ENCODE peak calls at places on chromosome 9, in five cellular contexts. W is caudate nucleus; N is CD4-positive, alpha-beta memory T cell; E is CD4-positive, CD25-positive, alpha-beta regulatory T cell; B is body of pancreas. G is an unnamed sample.
A peak's percentile ranks its signal among the peaks of the same experiment; 100 is the strongest.

GRCh38 chr9:86487222-86487841 is 133.1 kb upstream of the TUT7 start:
- DNase-seq in W (no peak), N (peak; percentile 4), B (no peak), E (no peak), G (no peak)

GRCh38 chr9:4796988-4797956 is 4.5 kb downstream of the RCL1 start:
- DNase-seq in N (no peak), E (no peak), B (no peak), W (no peak), G (no peak)

GRCh38 chr9:99134893-99135341 is 30.0 kb downstream of the TGFBR1 start:
- DNase-seq in N (peak; percentile 26), E (no peak), W (no peak), B (no peak), G (no peak)

GRCh38 chr9:72349240-72349639 is 15.8 kb downstream of the ZFAND5 start:
- DNase-seq in E (no peak), W (no peak), N (no peak), B (no peak), G (no peak)

GRCh38 chr9:121483049-121483448 is 16.6 kb downstream of the GGTA1 start:
- DNase-seq in B (no peak), N (no peak), E (no peak), W (no peak), G (no peak)

GRCh38 chr9:4196886-4197285 is 103.0 kb downstream of the GLIS3 start:
- DNase-seq in E (no peak), W (no peak), B (no peak), N (no peak), G (no peak)

GRCh38 chr9:396397-396796 is 181.7 kb downstream of the DOCK8 start:
- DNase-seq in B (no peak), N (no peak), W (no peak), E (no peak), G (no peak)

GRCh38 chr9:76302947-76303550 is 91.2 kb downstream of the RFK start:
- DNase-seq in B (peak; percentile 35), W (no peak), E (no peak), N (peak; percentile 48), G (no peak)

GRCh38 chr9:109110326-109111014 is 9.3 kb downstream of the TMEM245 start:
- DNase-seq in E (peak; percentile 18), W (no peak), N (peak; percentile 52), B (no peak), G (no peak)

GRCh38 chr9:74940600-74940999 is 12.1 kb downstream of the C9orf40 start:
- DNase-seq in N (no peak), W (no peak), E (no peak), B (peak; percentile 15), G (no peak)

GRCh38 chr9:130268521-130269131 is 3.1 kb downstream of the HMCN2 start:
- DNase-seq in W (no peak), B (no peak), N (no peak), E (no peak), G (no peak)

GRCh38 chr9:89749500-89750116 is 144.8 kb downstream of the GADD45G start:
- DNase-seq in E (no peak), B (no peak), N (no peak), W (no peak), G (no peak)

GRCh38 chr9:18437315-18438200 is 36.4 kb upstream of the ADAMTSL1 start:
- DNase-seq in N (no peak), E (no peak), W (no peak), B (peak; percentile 33), G (no peak)

GRCh38 chr9:12861035-12861434 is 86.2 kb downstream of the LURAP1L start:
- DNase-seq in W (no peak), E (no peak), B (peak; percentile 38), N (no peak), G (no peak)

GRCh38 chr9:91991621-91992435 is 41.8 kb upstream of the ROR2 start:
- DNase-seq in N (no peak), B (no peak), E (no peak), W (no peak), G (no peak)

GRCh38 chr9:69768716-69769115 is 8.9 kb upstream of the PTAR1 start:
- DNase-seq in E (no peak), B (no peak), N (no peak), W (no peak), G (no peak)

GRCh38 chr9:115006660-115007059 is 76.3 kb upstream of the TNFSF8 start:
- DNase-seq in E (no peak), N (no peak), B (no peak), W (no peak), G (no peak)

GRCh38 chr9:113482991-113483675 is 19.6 kb downstream of the RGS3 start:
- DNase-seq in W (no peak), B (no peak), N (no peak), E (no peak), G (no peak)

DNA sequence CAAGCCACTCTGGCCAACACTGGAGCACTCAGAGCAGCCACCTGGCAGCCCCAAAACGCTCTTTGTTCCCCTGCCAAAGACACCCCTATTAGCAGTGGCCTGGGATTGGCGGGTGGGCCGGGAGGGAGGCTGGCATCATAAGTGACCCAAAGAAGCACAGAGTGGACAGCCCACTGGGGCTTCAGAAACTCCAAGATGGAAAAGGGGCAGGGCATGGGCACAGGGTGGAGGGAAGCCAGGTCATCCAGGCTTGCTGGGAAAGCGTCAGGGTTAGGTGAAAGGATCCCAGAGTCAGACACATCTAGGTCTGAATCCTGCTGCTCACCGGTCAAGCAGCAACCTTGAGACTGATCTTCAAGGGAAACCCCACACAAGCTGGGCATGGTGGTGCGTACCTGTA is 14.8 kb downstream of the EEIG1 start:
- DNase-seq in E (no peak), W (no peak), B (no peak), N (no peak), G (no peak)
- H3K27ac ChIP-seq in E (peak overlapping the region; percentile 91), W (peak overlapping the region; percentile 98), B (peak overlapping the region; percentile 93), N (peak overlapping the region; percentile 78), G (peak overlapping the region; percentile 27)

GRCh38 chr9:133979921-133980863 is 11.9 kb downstream of the VAV2 start:
- DNase-seq in W (no peak), B (peak; percentile 86), N (no peak), E (no peak), G (no peak)
- H3K27ac ChIP-seq in W (no peak overlapping the region), B (peak overlapping the region; percentile 87), N (no peak overlapping the region), E (no peak overlapping the region), G (no peak overlapping the region)

DNA sequence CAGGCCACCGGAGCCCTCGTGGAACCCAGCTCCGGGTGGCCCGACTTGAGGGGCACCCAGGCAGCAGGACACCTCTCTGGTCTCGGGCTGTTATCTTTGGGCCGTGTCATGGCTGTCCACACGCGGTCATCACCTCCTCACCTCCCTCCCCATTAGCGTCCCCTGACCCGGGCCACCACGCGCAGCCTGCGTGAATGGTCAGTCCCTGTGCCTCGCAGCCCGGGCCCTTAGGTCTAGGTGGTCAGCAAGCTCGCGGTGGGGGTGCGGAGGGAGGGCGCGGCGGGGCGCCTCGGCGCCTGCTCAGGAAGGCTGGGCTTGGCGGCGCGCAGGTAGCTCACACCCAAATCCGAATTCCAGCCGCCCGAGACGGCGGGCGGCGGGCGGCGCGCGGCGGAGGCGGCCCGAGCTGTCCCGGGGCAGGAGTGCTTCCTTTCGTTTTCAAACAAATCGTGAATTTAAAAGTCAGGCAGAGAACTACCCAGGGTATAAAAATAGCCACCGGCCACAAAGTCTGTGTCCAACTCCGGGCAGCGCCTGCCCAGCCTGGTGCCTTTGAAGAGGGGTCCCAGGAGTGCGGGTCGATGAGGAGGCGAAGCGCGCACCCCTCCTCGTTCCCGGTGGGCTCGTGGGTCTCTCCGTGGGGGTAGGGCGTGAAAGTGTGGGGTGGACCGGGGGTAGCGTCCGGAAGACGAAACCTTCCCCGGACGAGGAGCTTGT is 1.0 kb upstream of the RXRA start:
- DNase-seq in E (no peak), B (peak; percentile 61), W (no peak), N (peak; percentile 33), G (no peak)
- H3K27ac ChIP-seq in E (peak overlapping the region; percentile 14), B (peak overlapping the region; percentile 91), W (peak overlapping the region; percentile 94), N (peak overlapping the region; percentile 45), G (peak overlapping the region; percentile 59)

GRCh38 chr9:108052431-108053080 is 563.0 kb upstream of the KLF4 start:
- DNase-seq in W (no peak), B (no peak), E (no peak), N (no peak), G (no peak)
- H3K27ac ChIP-seq in W (no peak overlapping the region), B (no peak overlapping the region), E (no peak overlapping the region), N (no peak overlapping the region), G (no peak overlapping the region)

GRCh38 chr9:136416914-136417313 is 6.5 kb downstream of the PMPCA start:
- DNase-seq in W (no peak), N (no peak), B (no peak), E (no peak), G (no peak)
- H3K27ac ChIP-seq in W (no peak overlapping the region), N (no peak overlapping the region), B (no peak overlapping the region), E (no peak overlapping the region), G (no peak overlapping the region)

GRCh38 chr9:20361656-20362570 is 260.4 kb downstream of the MLLT3 start:
- DNase-seq in W (no peak), B (no peak), N (no peak), E (no peak), G (no peak)
- H3K27ac ChIP-seq in W (no peak overlapping the region), B (no peak overlapping the region), N (no peak overlapping the region), E (peak overlapping the region; percentile 59), G (no peak overlapping the region)

GRCh38 chr9:98120476-98120875 is 1.5 kb upstream of the TRIM14 start:
- DNase-seq in B (no peak), N (no peak), W (no peak), E (no peak), G (no peak)

GRCh38 chr9:98124637-98125426 is 5.8 kb upstream of the TRIM14 start:
- DNase-seq in E (no peak), W (no peak), N (no peak), B (no peak), G (no peak)

GRCh38 chr9:98117984-98118639 is 910 bp downstream of the TRIM14 start:
- DNase-seq in E (peak; percentile 27), N (peak; percentile 59), W (no peak), B (peak; percentile 60), G (peak; percentile 66)

GRCh38 chr9:98121096-98121495 is 2.1 kb upstream of the TRIM14 start:
- DNase-seq in W (no peak), B (no peak), E (no peak), N (peak; percentile 26), G (no peak)

GRCh38 chr9:98118640-98119601 is at the start of gene TRIM14:
- DNase-seq in B (peak; percentile 63), W (peak; percentile 17), E (peak; percentile 62), N (peak; percentile 35), G (peak; percentile 73)
- H3K27ac ChIP-seq in B (peak within 1 kb of the TSS; percentile 39), W (peak within 1 kb of the TSS; percentile 48), E (peak within 1 kb of the TSS; percentile 91), N (peak within 1 kb of the TSS; percentile 92), G (peak within 1 kb of the TSS; percentile 59)

GRCh38 chr9:36190388-36191289 is at the start of gene CLTA:
- DNase-seq in N (peak; percentile 95), E (peak; percentile 95), B (peak; percentile 97), W (peak; percentile 98), G (peak; percentile 96)

GRCh38 chr9:36192196-36192595 is 1.5 kb downstream of the CLTA start:
- DNase-seq in B (no peak), E (no peak), N (no peak), W (no peak), G (no peak)

GRCh38 chr9:36191290-36191645 is 547 bp downstream of the CLTA start:
- DNase-seq in B (peak; percentile 36), E (peak; percentile 30), W (no peak), N (peak; percentile 37), G (peak; percentile 40)

GRCh38 chr9:36193049-36193448 is 2.3 kb downstream of the CLTA start:
- DNase-seq in W (no peak), N (no peak), E (no peak), B (no peak), G (no peak)

DNA sequence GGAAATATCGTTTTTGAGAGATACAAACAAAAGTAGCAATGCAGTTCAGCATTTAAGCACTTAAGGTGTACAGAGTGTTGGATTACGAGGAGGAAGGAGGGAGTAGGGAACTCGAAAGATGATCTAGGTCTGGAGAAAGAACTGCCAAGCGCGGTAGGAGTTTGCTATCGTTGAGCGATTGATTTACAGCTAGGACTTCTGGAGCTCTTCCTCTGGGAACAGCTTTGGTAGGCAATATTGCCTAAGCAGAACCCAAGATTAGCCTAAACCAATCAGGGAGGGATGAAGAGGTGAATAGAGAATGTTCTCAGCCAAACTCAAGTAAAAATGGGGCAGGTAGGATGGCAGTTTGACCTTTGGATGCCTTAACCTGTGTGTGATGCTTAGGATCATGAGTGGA is 975 bp downstream of the CLTA start:
- DNase-seq in W (no peak), E (no peak), N (no peak), B (no peak), G (no peak)
- H3K27ac ChIP-seq in W (no peak overlapping the region), E (peak overlapping the region; percentile 91), N (peak overlapping the region; percentile 91), B (peak overlapping the region; percentile 70), G (peak overlapping the region; percentile 90)